ENCODE peak calls at places on chromosomes 3 and 15, in eight cellular contexts. V is nephron progenitor cell, O is GM13976, I is transverse colon, X is gastrocnemius medialis, D is endothelial cell, R is spleen, W is lower leg skin. E is an unnamed sample.

GRCh38 chr3:15892828-15893227 is 95.0 kb upstream of the ANKRD28 start:
- DNase-seq in V (no peak), X (no peak), R (no peak), O (no peak), I (no peak), W (no peak), D (no peak), E (no peak)

GRCh38 chr3:196624907-196625306 is 14.6 kb upstream of the NRROS start:
- DNase-seq in R (peak; percentile 82), X (peak; percentile 45), W (no peak), I (no peak), O (no peak), D (no peak), V (no peak), E (no peak)

GRCh38 chr3:178833696-178834095 is 237.9 kb downstream of the ZMAT3 start:
- DNase-seq in V (no peak), X (no peak), W (no peak), I (no peak), D (no peak), R (no peak), O (no peak), E (no peak)

GRCh38 chr15:29050870-29051269 is 165.1 kb downstream of the APBA2 start:
- DNase-seq in X (no peak), V (no peak), I (no peak), O (no peak), R (no peak), D (no peak), W (no peak), E (no peak)

GRCh38 chr15:44662478-44663409 is 718 bp downstream of the SPG11 start:
- DNase-seq in W (peak; percentile 54), O (peak; percentile 67), V (peak; percentile 71), R (peak; percentile 96), D (peak; percentile 61), X (peak; percentile 70), I (peak; percentile 87), E (no peak)

GRCh38 chr3:183122257-183122932 is 23.1 kb upstream of the MCCC1 start:
- DNase-seq in O (peak; percentile 67), I (no peak), W (no peak), V (no peak), X (no peak), D (no peak), R (no peak), E (no peak)

GRCh38 chr15:80967451-80967850 is 22.2 kb downstream of the MESD start:
- DNase-seq in I (no peak), R (no peak), D (peak; percentile 14), V (peak; percentile 25), X (no peak), O (no peak), W (no peak), E (no peak)

GRCh38 chr3:28335246-28335645 is 13.3 kb upstream of the ZCWPW2 start:
- DNase-seq in D (no peak), W (no peak), R (no peak), I (no peak), V (no peak), O (no peak), X (no peak), E (no peak)

GRCh38 chr3:9163289-9163688 is 86.2 kb downstream of the SRGAP3 start:
- DNase-seq in W (no peak), I (no peak), R (no peak), O (no peak), V (no peak), D (no peak), X (no peak), E (no peak)

GRCh38 chr3:169297214-169297613 is 366.3 kb downstream of the MECOM start:
- DNase-seq in V (no peak), X (no peak), W (no peak), O (no peak), R (no peak), D (no peak), I (no peak), E (no peak)

GRCh38 chr3:67739851-67740250 is 85.4 kb upstream of the SUCLG2 start:
- DNase-seq in D (no peak), W (no peak), I (no peak), O (no peak), R (no peak), V (no peak), X (no peak), E (no peak)

GRCh38 chr3:150729682-150730360 is 26.1 kb upstream of the ERICH6 start:
- DNase-seq in V (no peak), X (no peak), W (no peak), D (no peak), R (no peak), O (no peak), I (no peak), E (no peak)

GRCh38 chr3:150736316-150736719 is 26.7 kb downstream of the SIAH2 start:
- DNase-seq in X (no peak), W (no peak), O (no peak), V (no peak), I (no peak), R (no peak), D (no peak), E (no peak)

GRCh38 chr3:150734795-150735119 is 28.2 kb downstream of the SIAH2 start:
- DNase-seq in X (no peak), O (no peak), V (no peak), I (no peak), W (no peak), R (no peak), D (no peak), E (no peak)

GRCh38 chr3:150733936-150734794 is 28.8 kb downstream of the SIAH2 start:
- DNase-seq in R (no peak), I (no peak), V (no peak), O (no peak), W (no peak), D (no peak), X (no peak), E (no peak)

GRCh38 chr3:150733373-150733935 is 29.5 kb downstream of the SIAH2 start:
- DNase-seq in V (no peak), W (no peak), X (no peak), O (no peak), R (no peak), D (no peak), I (no peak), E (no peak)
- TF ChIP-seq CTCF in V (no peak), W (no peak), X (no peak), O (no peak), R (no peak), D (no peak), I (no peak), E (no peak)

GRCh38 chr3:31880020-31880419 is 101.0 kb downstream of the OSBPL10 start:
- DNase-seq in R (no peak), O (no peak), I (no peak), X (no peak), D (no peak), W (no peak), V (no peak), E (no peak)
- TF ChIP-seq CTCF in R (no peak), O (no peak), I (no peak), X (no peak), D (no peak), W (no peak), V (no peak), E (no peak)

GRCh38 chr15:88702983-88703382 is 64.2 kb downstream of the ISG20 start:
- DNase-seq in X (no peak), D (no peak), O (no peak), V (no peak), I (no peak), R (no peak), W (no peak), E (no peak)

GRCh38 chr15:88699861-88700260 is 61.0 kb downstream of the ISG20 start:
- DNase-seq in R (no peak), I (no peak), D (no peak), X (no peak), O (no peak), V (no peak), W (no peak), E (no peak)

GRCh38 chr15:88700716-88701115 is 61.9 kb downstream of the ISG20 start:
- DNase-seq in X (no peak), W (no peak), D (no peak), R (no peak), O (no peak), I (no peak), V (no peak), E (no peak)

GRCh38 chr15:88703533-88703932 is 64.7 kb downstream of the ISG20 start:
- DNase-seq in O (no peak), R (no peak), D (no peak), X (no peak), W (no peak), I (no peak), V (no peak), E (no peak)

DNA sequence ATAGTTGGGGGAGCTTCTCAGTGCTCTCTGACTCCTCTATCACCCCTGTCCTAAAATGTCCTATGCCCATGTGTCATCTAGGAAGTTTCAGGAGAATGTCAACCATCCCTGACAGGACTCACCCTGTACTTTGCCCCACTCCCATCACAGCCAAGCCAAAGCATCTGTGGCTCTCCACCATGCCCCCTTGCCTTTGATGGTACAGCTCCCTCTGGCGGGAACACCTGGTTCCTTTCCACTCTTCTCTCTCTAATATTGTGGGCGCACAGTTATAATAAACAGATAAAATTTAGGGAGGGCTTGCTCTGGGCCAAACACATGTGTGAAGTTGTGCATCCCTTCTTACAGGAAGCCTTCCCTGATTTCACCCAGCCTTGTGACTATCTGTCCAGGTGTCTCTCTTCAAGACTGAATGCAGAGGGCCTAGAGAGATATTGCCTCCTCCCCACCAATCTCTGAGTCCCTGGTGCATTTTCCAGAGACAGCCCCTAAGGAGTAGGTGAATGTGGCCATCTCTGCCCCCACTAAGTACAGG is 62.8 kb downstream of the ISG20 start:
- DNase-seq in O (peak; percentile 66), R (no peak), X (no peak), W (no peak), I (peak; percentile 33), D (peak; percentile 46), V (peak; percentile 30), E (no peak)
- TF ChIP-seq CTCF in O (peak; percentile 50), R (no peak), X (no peak), W (no peak), I (no peak), D (peak; percentile 32), V (peak; percentile 39), E (peak; percentile 59)

GRCh38 chr3:173875790-173876189 is 478.2 kb downstream of the NLGN1 start:
- DNase-seq in X (no peak), V (no peak), W (no peak), O (no peak), R (no peak), D (no peak), I (no peak), E (no peak)

GRCh38 chr3:173870976-173871375 is 473.4 kb downstream of the NLGN1 start:
- DNase-seq in R (no peak), O (no peak), X (no peak), D (no peak), I (no peak), W (no peak), V (no peak), E (no peak)

DNA sequence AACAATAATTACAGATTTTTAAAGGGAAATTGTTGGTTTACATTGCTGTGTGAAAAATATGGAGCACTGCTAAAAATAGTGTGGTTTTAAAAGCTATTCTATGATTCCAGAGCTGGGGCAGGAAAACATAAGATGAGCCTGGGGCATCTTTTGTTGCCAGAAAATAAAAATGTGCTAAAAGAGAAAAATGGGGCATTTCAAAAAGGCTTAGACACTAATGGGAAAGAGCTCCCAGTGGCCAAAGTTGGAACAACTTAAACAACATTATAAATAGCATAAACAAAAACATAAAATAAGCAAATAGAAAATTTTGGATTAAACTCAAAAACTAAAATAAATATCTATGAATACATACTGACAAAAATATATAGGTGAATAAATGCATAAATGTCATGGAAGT is 478.9 kb downstream of the NLGN1 start:
- DNase-seq in I (no peak), W (no peak), O (no peak), R (no peak), X (no peak), V (no peak), D (no peak), E (no peak)
- TF ChIP-seq CTCF in I (no peak), W (no peak), O (no peak), R (no peak), X (no peak), V (peak; percentile 31), D (peak; percentile 69), E (peak; percentile 72)

E was measured in type B pancreatic cell.